ENCODE peak calls at places on chromosomes 11 and 22, in eight cellular contexts. F, Y, P, U, R, J, C and L are unnamed samples.

GRCh38 chr22:36510966-36511881 is 4.4 kb upstream of the FOXRED2 start:
- DNase-seq in F (peak; percentile 60), Y (peak; percentile 67), P (no peak), U (no peak), R (peak; percentile 67), J (no peak), C (peak; percentile 65), L (no peak)

GRCh38 chr11:12800032-12800671 is 125.9 kb downstream of the TEAD1 start:
- DNase-seq in F (no peak), Y (peak; percentile 71), P (no peak), U (no peak), R (peak; percentile 92), J (no peak), C (peak; percentile 50), L (peak; percentile 50)

GRCh38 chr11:110490886-110491285 is 61.1 kb downstream of the FDX1 start:
- DNase-seq in F (no peak), Y (peak; percentile 87), P (no peak), U (no peak), R (no peak), J (no peak), C (peak; percentile 76), L (no peak)

GRCh38 chr11:73989156-73989555 is 6.5 kb upstream of the UCP2 start:
- DNase-seq in F (no peak), Y (no peak), P (no peak), U (no peak), R (no peak), J (no peak), C (no peak), L (no peak)

GRCh38 chr22:32791056-32791455 is 10.4 kb upstream of the TIMP3 start:
- DNase-seq in F (no peak), Y (no peak), P (no peak), U (no peak), R (no peak), J (no peak), C (no peak), L (no peak)

GRCh38 chr11:28636566-28636965 is 528.4 kb downstream of the METTL15 start:
- DNase-seq in F (no peak), Y (no peak), P (no peak), U (no peak), R (no peak), J (no peak), C (peak; percentile 16), L (no peak)

GRCh38 chr11:17767914-17768313 is 33.3 kb downstream of the KCNC1 start:
- DNase-seq in F (no peak), Y (no peak), P (no peak), U (no peak), R (no peak), J (no peak), C (no peak), L (no peak)

GRCh38 chr22:24830205-24830979 is 24.4 kb downstream of the SGSM1 start:
- DNase-seq in F (no peak), Y (no peak), P (no peak), U (no peak), R (no peak), J (no peak), C (no peak), L (no peak)

GRCh38 chr11:65444314-65445051 is 21.9 kb downstream of the NEAT1 start:
- DNase-seq in F (no peak), Y (peak; percentile 49), P (no peak), U (no peak), R (peak; percentile 62), J (no peak), C (no peak), L (no peak)

GRCh38 chr22:42830161-42830560 is 26.9 kb downstream of the ARFGAP3 start:
- DNase-seq in F (no peak), Y (no peak), P (no peak), U (no peak), R (no peak), J (no peak), C (no peak), L (no peak)

GRCh38 chr11:35099278-35100018 is 39.5 kb upstream of the CD44 start:
- DNase-seq in F (no peak), Y (peak; percentile 93), P (no peak), U (no peak), R (no peak), J (no peak), C (peak; percentile 72), L (no peak)

GRCh38 chr22:50207383-50208031 is 6.7 kb downstream of the SELENOO start:
- DNase-seq in F (no peak), Y (no peak), P (no peak), U (no peak), R (no peak), J (no peak), C (no peak), L (no peak)

GRCh38 chr11:73752903-73753302 is 8.0 kb downstream of the RAB6A start:
- DNase-seq in F (no peak), Y (no peak), P (no peak), U (no peak), R (no peak), J (no peak), C (no peak), L (no peak)

GRCh38 chr11:19073454-19074415 is 13.2 kb upstream of the MRGPRX2 start:
- DNase-seq in F (no peak), Y (no peak), P (no peak), U (no peak), R (no peak), J (no peak), C (no peak), L (no peak)

GRCh38 chr11:66327171-66328035 is 8.8 kb downstream of the RIN1 start:
- DNase-seq in F (no peak), Y (peak; percentile 81), P (no peak), U (no peak), R (no peak), J (no peak), C (peak; percentile 78), L (no peak)

GRCh38 chr11:126172596-126173038 is 38.8 kb downstream of the RPUSD4 start:
- DNase-seq in F (no peak), Y (peak; percentile 1), P (no peak), U (no peak), R (no peak), J (no peak), C (peak; percentile 85), L (no peak)

GRCh38 chr11:34909955-34910354 is 6.2 kb downstream of the APIP start:
- DNase-seq in F (no peak), Y (no peak), P (no peak), U (no peak), R (no peak), J (no peak), C (no peak), L (no peak)

GRCh38 chr11:118216621-118217526 is 7.9 kb downstream of the JAML start:
- DNase-seq in F (no peak), Y (no peak), P (no peak), U (no peak), R (no peak), J (no peak), C (no peak), L (no peak)

GRCh38 chr11:128904872-128905344 is 13.8 kb downstream of the KCNJ5 start:
- DNase-seq in F (no peak), Y (no peak), P (no peak), U (no peak), R (peak; percentile 75), J (no peak), C (peak; percentile 72), L (no peak)

GRCh38 chr11:2316169-2316962 is 14.6 kb downstream of the TSPAN32 start:
- DNase-seq in F (no peak), Y (no peak), P (no peak), U (no peak), R (no peak), J (no peak), C (no peak), L (no peak)

GRCh38 chr11:67439321-67440228 is 2.1 kb upstream of the PTPRCAP start:
- DNase-seq in F (no peak), Y (peak; percentile 25), P (no peak), U (no peak), R (peak; percentile 28), J (no peak), C (peak; percentile 48), L (no peak)

GRCh38 chr11:107970049-107970448 is 38.6 kb upstream of the CUL5 start:
- DNase-seq in F (no peak), Y (no peak), P (no peak), U (no peak), R (no peak), J (no peak), C (no peak), L (no peak)

GRCh38 chr22:36658900-36659299 is 44.7 kb downstream of the CACNG2 start:
- DNase-seq in F (no peak), Y (no peak), P (no peak), U (no peak), R (no peak), J (peak; percentile 45), C (no peak), L (no peak)

GRCh38 chr11:12642040-12642439 is 32.2 kb upstream of the TEAD1 start:
- DNase-seq in F (no peak), Y (peak; percentile 46), P (no peak), U (no peak), R (no peak), J (no peak), C (peak; percentile 27), L (no peak)

GRCh38 chr11:95789506-95790122 is at the start of gene FAM76B:
- DNase-seq in F (peak; percentile 87), Y (peak; percentile 99), P (peak; percentile 96), U (peak; percentile 94), R (peak; percentile 99), J (peak; percentile 98), C (peak; percentile 97), L (peak; percentile 96)

GRCh38 chr11:4551346-4551979 is 6.5 kb downstream of the OR52M1 start:
- DNase-seq in F (no peak), Y (peak; percentile 35), P (no peak), U (no peak), R (peak; percentile 42), J (no peak), C (peak; percentile 20), L (no peak)

GRCh38 chr11:119892311-119892808 is 163.4 kb upstream of the NECTIN1 start:
- DNase-seq in F (no peak), Y (no peak), P (no peak), U (no peak), R (peak; percentile 77), J (no peak), C (no peak), L (no peak)